ENCODE peak calls at places on chromosome 11, in nine cellular contexts. I is non-pigmented ciliary epithelial cell; L is mucosa of gallbladder; S is Kasumi-1; W is cardiac fibroblast; K is NCI-H2081; X is Karpas-422; M is activated CD8-positive, alpha-beta memory T cell treated with anti-CD3 and anti-CD28 coated beads, Interleukin-2, amount 50 U/mL, for 48 hours; R is CD8-positive, alpha-beta T cell. B is an unnamed sample.

GRCh38 chr11:26947379-26947844 is 46.5 kb upstream of the FIBIN start:
- DNase-seq in I (peak), L (peak), S (no peak), W (peak), K (no peak), X (no peak), M (no peak), R (no peak), B (no peak)

GRCh38 chr11:46353706-46354105 is 6.4 kb downstream of the DGKZ start:
- DNase-seq in I (no peak), L (no peak), S (no peak), W (no peak), K (no peak), X (no peak), M (peak), R (no peak), B (peak)

GRCh38 chr11:64745219-64745522 is 1.2 kb upstream of the RASGRP2 start:
- DNase-seq in I (no peak), L (peak), S (peak), W (no peak), K (no peak), X (peak), M (peak), R (peak), B (peak)

GRCh38 chr11:103499710-103500340 is 390.6 kb downstream of the DYNC2H1 start:
- DNase-seq in I (no peak), L (no peak), S (no peak), W (no peak), K (no peak), X (no peak), M (no peak), R (no peak), B (no peak)

GRCh38 chr11:64643258-64643881 is 52.4 kb downstream of the SLC22A12 start:
- DNase-seq in I (no peak), L (no peak), S (peak), W (no peak), K (no peak), X (no peak), M (no peak), R (no peak), B (no peak)

GRCh38 chr11:102836290-102836875 is 7.0 kb downstream of the MMP3 start:
- DNase-seq in I (peak), L (peak), S (no peak), W (peak), K (peak), X (no peak), M (no peak), R (no peak), B (no peak)

GRCh38 chr11:77126156-77126775 is 1.8 kb upstream of the MYO7A start:
- DNase-seq in I (no peak), L (no peak), S (no peak), W (no peak), K (no peak), X (no peak), M (no peak), R (no peak), B (no peak)

GRCh38 chr11:127965947-127966668 is 621.2 kb downstream of the ETS1 start:
- DNase-seq in I (no peak), L (no peak), S (no peak), W (peak), K (no peak), X (no peak), M (no peak), R (no peak), B (no peak)

GRCh38 chr11:33089776-33090175 is 50.4 kb downstream of the TCP11L1 start:
- DNase-seq in I (peak), L (no peak), S (no peak), W (no peak), K (no peak), X (no peak), M (no peak), R (no peak), B (no peak)

GRCh38 chr11:416757-417621 is 2.2 kb upstream of the SIGIRR start:
- DNase-seq in I (no peak), L (no peak), S (peak), W (peak), K (peak), X (no peak), M (no peak), R (peak), B (no peak)

GRCh38 chr11:78564037-78564888 is 10.4 kb downstream of the NARS2 start:
- DNase-seq in I (no peak), L (peak), S (peak), W (peak), K (peak), X (peak), M (no peak), R (peak), B (peak)

GRCh38 chr11:1873048-1873812 is 18.5 kb downstream of the PRR33 start:
- DNase-seq in I (no peak), L (no peak), S (no peak), W (peak), K (no peak), X (no peak), M (no peak), R (no peak), B (no peak)

GRCh38 chr11:12914401-12914912 is 94.7 kb upstream of the RASSF10 start:
- DNase-seq in I (no peak), L (peak), S (peak), W (peak), K (no peak), X (peak), M (peak), R (no peak), B (no peak)

GRCh38 chr11:6248248-6248647 is 9.4 kb downstream of the CNGA4 start:
- DNase-seq in I (no peak), L (no peak), S (no peak), W (peak), K (no peak), X (no peak), M (no peak), R (no peak), B (no peak)

GRCh38 chr11:109697140-109697843 is 275.3 kb downstream of the C11orf87 start:
- DNase-seq in I (no peak), L (no peak), S (peak), W (peak), K (peak), X (peak), M (no peak), R (no peak), B (no peak)